ENCODE peak calls at places on chromosome 7, in seven cellular contexts. R, K, A, W, P, S and H are unnamed samples.

GRCh38 chr7:141053626-141054025 is 20.2 kb upstream of the TMEM178B start:
- DNase-seq in R (no peak), K (no peak), A (no peak), W (no peak), P (no peak), S (no peak), H (no peak)

GRCh38 chr7:110386914-110387313 is 704.0 kb upstream of the LRRN3 start:
- DNase-seq in R (peak; percentile 65), K (peak; percentile 88), A (no peak), W (no peak), P (no peak), S (peak; percentile 79), H (no peak)

GRCh38 chr7:96120856-96121255 is 201.0 kb downstream of the SLC25A13 start:
- DNase-seq in R (no peak), K (no peak), A (no peak), W (no peak), P (no peak), S (no peak), H (no peak)

GRCh38 chr7:47314728-47315601 is 266.9 kb downstream of the TNS3 start:
- DNase-seq in R (peak; percentile 58), K (no peak), A (peak; percentile 17), W (peak; percentile 34), P (no peak), S (peak; percentile 88), H (no peak)

GRCh38 chr7:2478800-2479199 is 2.6 kb upstream of the GRIFIN start:
- DNase-seq in R (no peak), K (no peak), A (no peak), W (no peak), P (no peak), S (no peak), H (no peak)

GRCh38 chr7:94307399-94308048 is 87.2 kb upstream of the COL1A2 start:
- DNase-seq in R (no peak), K (no peak), A (no peak), W (no peak), P (no peak), S (no peak), H (no peak)

GRCh38 chr7:72183835-72184234 is 228.3 kb downstream of the CALN1 start:
- DNase-seq in R (no peak), K (no peak), A (no peak), W (no peak), P (no peak), S (no peak), H (no peak)

GRCh38 chr7:22499044-22499443 is 944 bp downstream of the STEAP1B start:
- DNase-seq in R (peak; percentile 18), K (no peak), A (no peak), W (no peak), P (no peak), S (peak; percentile 21), H (no peak)

GRCh38 chr7:91379246-91379645 is 115.0 kb downstream of the FZD1 start:
- DNase-seq in R (no peak), K (no peak), A (no peak), W (no peak), P (no peak), S (no peak), H (no peak)

GRCh38 chr7:101362334-101363195 is at the start of gene COL26A1:
- DNase-seq in R (no peak), K (no peak), A (no peak), W (peak; percentile 55), P (peak; percentile 77), S (no peak), H (peak; percentile 37)

GRCh38 chr7:80475383-80475782 is 36.5 kb downstream of the GNAT3 start:
- DNase-seq in R (no peak), K (no peak), A (no peak), W (no peak), P (no peak), S (no peak), H (no peak)

GRCh38 chr7:14377646-14378266 is 388.3 kb upstream of the ETV1 start:
- DNase-seq in R (peak; percentile 63), K (peak; percentile 6), A (no peak), W (no peak), P (no peak), S (peak; percentile 63), H (no peak)

GRCh38 chr7:91264924-91265681 is 870 bp downstream of the FZD1 start:
- DNase-seq in R (no peak), K (no peak), A (peak; percentile 43), W (peak; percentile 75), P (peak; percentile 66), S (peak; percentile 74), H (peak; percentile 24)

GRCh38 chr7:19851504-19851903 is 78.1 kb upstream of the TMEM196 start:
- DNase-seq in R (no peak), K (no peak), A (no peak), W (no peak), P (no peak), S (no peak), H (no peak)

DNA sequence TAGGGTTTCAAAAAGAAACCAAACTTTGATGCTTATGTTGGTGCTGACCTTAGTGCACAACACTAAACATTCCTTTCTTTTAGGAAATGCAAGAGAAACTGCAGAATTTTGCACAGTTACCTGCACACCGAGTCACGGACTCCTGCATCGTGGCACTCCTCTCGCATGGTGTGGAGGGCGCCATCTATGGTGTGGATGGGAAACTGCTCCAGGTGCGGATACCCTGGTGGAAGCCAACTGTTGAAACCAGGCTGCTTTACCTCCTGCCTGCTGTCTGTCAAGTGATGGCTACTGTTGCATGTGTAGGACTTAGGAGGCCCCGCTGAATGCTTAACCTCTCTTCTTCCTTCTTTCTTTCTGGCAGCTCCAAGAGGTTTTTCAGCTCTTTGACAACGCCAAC is 11.7 kb downstream of the CASP2 start:
- DNase-seq in R (no peak), K (no peak), A (peak; percentile 58), W (no peak), P (no peak), S (no peak), H (no peak)
- TF ChIP-seq CTCF in R (peak; percentile 79), K (peak; percentile 82), A (peak; percentile 59), W (peak; percentile 70), P (peak; percentile 24), S (peak; percentile 35), H (no peak)

GRCh38 chr7:24378871-24379608 is 95.0 kb downstream of the NPY start:
- DNase-seq in R (peak; percentile 38), K (peak; percentile 76), A (no peak), W (no peak), P (no peak), S (peak; percentile 50), H (no peak)

GRCh38 chr7:24383055-24383454 is 99.1 kb downstream of the NPY start:
- DNase-seq in R (no peak), K (no peak), A (no peak), W (no peak), P (no peak), S (no peak), H (no peak)

GRCh38 chr7:24384362-24385030 is 100.5 kb downstream of the NPY start:
- DNase-seq in R (no peak), K (no peak), A (no peak), W (no peak), P (no peak), S (no peak), H (no peak)

DNA sequence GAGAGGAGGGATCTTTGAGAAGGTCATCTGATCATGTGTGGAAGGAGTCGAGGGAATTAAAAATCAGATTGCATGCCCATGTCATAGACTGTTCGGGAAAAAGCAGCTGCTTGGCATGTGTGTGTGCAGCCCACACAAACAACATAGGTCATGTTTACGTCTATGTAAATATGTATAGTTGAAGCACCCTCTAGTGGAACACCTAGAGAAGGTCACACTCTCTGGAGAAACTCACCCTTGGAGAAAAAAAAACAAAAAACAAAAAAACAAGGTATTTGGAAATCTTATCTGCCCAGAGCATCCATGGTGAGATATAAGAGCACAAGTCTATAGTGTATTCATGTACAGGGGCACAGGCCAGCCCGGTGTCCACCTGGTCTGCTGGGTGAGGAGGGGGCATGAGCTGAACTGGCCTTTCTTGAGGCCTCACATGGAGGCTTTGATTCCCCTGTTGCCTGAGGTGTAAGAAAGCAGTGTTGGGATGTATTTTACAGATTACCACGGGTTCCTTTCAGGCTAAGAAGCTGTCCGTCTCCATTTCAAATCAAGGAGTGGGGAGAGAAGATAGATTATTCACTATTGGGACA is 98.0 kb downstream of the NPY start:
- DNase-seq in R (no peak), K (no peak), A (no peak), W (no peak), P (no peak), S (no peak), H (no peak)
- TF ChIP-seq CTCF in R (peak; percentile 42), K (peak; percentile 60), A (peak; percentile 34), W (peak; percentile 60), P (peak; percentile 51), S (peak; percentile 15), H (no peak)

DNA sequence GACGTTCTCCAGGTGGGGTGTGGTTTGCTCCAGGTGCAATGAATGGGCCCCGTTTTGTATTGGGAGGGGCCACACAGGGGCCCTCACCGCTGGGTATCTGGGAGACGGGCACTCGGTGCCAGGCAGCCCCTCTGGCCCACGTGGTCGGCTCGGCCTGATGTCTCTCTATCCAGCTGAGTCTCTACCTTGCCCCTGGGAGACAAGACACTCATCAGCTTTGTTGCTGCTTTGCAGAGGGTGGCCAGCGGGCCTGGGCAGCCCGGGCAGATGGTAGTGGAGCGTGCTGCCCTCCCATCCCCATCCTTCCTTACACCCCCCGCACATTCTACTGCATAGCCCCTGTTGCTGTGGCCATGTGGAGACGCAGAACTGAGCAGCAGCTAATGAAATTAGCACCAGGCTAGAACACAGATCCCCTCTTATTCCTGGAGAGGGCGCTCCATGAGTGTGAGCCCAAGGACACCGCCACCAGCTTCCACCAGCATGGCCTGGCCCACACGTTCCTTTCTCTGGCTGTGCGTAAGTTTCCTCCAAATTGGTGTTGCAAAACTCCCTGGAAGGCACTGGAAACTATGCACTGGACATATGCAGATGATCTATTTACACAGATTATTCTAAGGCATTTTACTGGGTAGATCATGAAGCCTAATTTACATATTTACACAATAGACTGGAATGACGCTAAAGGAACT is 455.8 kb upstream of the FOXK1 start:
- DNase-seq in R (no peak), K (no peak), A (no peak), W (no peak), P (no peak), S (no peak), H (no peak)
- TF ChIP-seq CTCF in R (peak; percentile 2), K (no peak), A (no peak), W (no peak), P (no peak), S (no peak), H (no peak)

DNA sequence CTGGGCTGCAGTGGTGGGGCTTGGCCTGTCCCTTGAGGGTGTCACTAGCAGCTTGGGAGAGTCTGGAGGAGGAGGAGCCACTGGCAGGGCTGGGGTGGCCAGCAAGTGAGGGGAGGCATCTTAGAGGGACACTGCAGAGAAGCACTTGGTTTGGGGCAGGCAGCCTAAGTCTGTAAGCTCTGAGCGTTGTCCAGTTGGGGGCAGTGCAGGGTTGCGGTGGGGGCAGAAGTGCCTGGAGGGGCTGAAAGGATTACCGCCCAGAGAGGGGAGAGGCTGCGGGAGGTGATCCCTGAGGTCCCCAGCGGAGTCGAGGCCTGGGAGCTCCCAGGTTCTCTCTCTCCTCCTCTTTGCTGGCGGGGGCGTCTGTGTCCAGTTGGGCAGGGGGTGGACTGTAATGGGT is 7.4 kb downstream of the ADCYAP1R1 start:
- DNase-seq in R (no peak), K (no peak), A (no peak), W (no peak), P (no peak), S (no peak), H (no peak)
- TF ChIP-seq CTCF in R (peak; percentile 24), K (no peak), A (no peak), W (no peak), P (no peak), S (no peak), H (no peak)